ENCODE peak calls at places on chromosome 2, in five cellular contexts. Q is neuronal stem cell, W is keratinocyte, N is mammary epithelial cell, S is astrocyte. M is an unnamed sample. For H3K36me3, the result is how much of the 10 kb centered on the place peaks cover.

GRCh38 chr2:63698825-63699548 is 110.2 kb downstream of the MDH1 start:
- DNase-seq in W (peak), S (peak), N (peak), Q (peak), M (peak)

GRCh38 chr2:238380785-238381184 is 45.9 kb upstream of the ASB1 start:
- DNase-seq in N (peak), W (peak), S (peak), Q (no peak), M (peak)

GRCh38 chr2:165015052-165015642 is 59.8 kb upstream of the SLC38A11 start:
- DNase-seq in Q (peak), S (peak), N (peak), W (no peak), M (peak)

GRCh38 chr2:54106631-54107454 is 8.6 kb upstream of the ACYP2 start:
- DNase-seq in N (peak), W (no peak), Q (no peak), S (peak), M (peak)

GRCh38 chr2:134320930-134321329 is 67.1 kb downstream of the MGAT5 start:
- DNase-seq in W (no peak), Q (no peak), S (no peak), N (no peak), M (no peak)

GRCh38 chr2:12416600-12416999 is 300.1 kb upstream of the TRIB2 start:
- DNase-seq in N (no peak), Q (no peak), S (no peak), W (no peak), M (peak)

GRCh38 chr2:197259470-197259999 is 51.0 kb downstream of the ANKRD44 start:
- DNase-seq in Q (no peak), N (no peak), W (no peak), S (no peak), M (no peak)

GRCh38 chr2:12379143-12379542 is 337.6 kb upstream of the TRIB2 start:
- DNase-seq in Q (no peak), N (no peak), S (no peak), W (no peak), M (no peak)

GRCh38 chr2:26292646-26293045 is 47.9 kb downstream of the HADHB start:
- DNase-seq in N (peak), W (no peak), S (peak), Q (no peak), M (no peak)

GRCh38 chr2:150792780-150793300 is 305.4 kb upstream of the RND3 start:
- DNase-seq in S (no peak), Q (no peak), N (no peak), W (no peak), M (no peak)

GRCh38 chr2:41782306-41783158 is 265.3 kb upstream of the PKDCC start:
- DNase-seq in W (no peak), Q (peak), S (peak), N (peak), M (peak)

GRCh38 chr2:45267062-45267702 is 257.9 kb upstream of the SIX2 start:
- DNase-seq in S (no peak), N (no peak), W (no peak), Q (no peak), M (no peak)

GRCh38 chr2:79982445-79982844 is 322.1 kb downstream of the LRRTM1 start:
- DNase-seq in Q (no peak), W (no peak), S (no peak), N (no peak), M (no peak)

GRCh38 chr2:109517118-109517889 is 96.5 kb downstream of the SEPTIN10 start:
- DNase-seq in S (no peak), Q (no peak), N (no peak), W (no peak), M (no peak)

GRCh38 chr2:240626531-240627300 is 1.4 kb downstream of the GPR35 start:
- DNase-seq in N (no peak), Q (no peak), W (no peak), S (no peak), M (no peak)

DNA sequence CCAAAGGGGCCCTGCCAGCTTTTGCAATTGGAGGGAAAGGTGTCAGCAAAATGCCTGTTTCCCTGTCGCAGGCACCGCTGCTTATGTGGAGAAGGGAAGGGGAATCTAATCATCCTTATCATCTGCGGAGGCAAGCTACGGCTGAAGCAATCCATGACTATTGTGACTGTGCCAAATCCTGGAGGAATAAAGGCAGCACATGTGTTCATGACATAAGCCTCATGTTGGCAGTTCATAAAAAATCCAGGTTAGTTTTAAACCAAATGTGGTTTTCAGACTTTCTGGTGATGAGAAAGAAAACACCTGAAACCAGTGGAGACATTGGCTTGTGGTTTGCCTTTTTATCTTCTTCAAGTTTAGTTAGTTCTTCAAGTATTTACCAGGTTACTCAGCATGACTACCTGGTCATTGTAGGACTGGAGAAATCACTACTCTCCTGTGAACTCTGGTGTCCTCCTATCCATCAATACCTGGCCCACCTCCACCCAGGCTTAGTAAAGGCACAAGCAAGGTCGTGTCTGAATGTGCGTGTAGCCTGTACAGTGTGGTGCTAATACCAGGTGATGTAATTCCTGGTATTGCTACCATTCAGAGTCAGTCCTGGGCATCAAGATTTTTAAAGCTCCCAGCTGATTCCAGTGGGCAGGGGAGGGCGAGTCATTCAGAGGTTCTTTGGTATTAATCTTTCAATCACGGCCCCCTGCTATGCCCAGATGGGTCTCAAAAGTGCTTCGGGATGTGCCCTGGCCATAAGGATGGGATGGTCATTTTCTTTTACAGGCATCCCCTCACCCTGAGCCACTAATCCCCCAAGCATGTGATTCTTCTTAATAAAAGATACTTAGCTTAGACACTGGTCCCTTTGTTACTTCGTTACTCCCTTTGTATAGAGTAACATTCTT is 96.8 kb downstream of the TGFA start:
- DNase-seq in Q (no peak), W (no peak), S (no peak), N (peak), M (no peak)
- H3K36me3 ChIP-seq in Q (under half), W (half or more), S (under half), N (under half), M (under half)

DNA sequence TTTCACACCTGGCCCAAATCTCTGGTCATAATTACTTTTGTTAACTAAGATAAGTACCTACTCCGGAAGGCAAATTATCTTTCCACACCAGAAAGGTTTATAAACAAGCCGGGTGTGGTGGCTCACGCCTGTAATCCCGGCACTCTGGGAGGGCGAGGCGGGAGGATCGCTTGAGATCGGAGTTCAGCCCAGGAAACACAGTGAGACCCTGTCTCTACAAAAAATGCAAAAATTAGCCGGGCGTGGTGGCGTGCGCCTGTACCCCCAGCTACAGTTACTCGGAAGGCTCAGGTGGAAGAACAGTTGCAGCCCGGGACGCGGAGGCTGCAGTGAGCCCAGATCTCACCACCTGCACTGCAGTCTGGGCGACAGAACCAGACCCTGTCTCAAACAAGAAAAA is 2.1 kb downstream of the PUM2 start:
- DNase-seq in N (no peak), S (no peak), Q (no peak), W (no peak), M (no peak)
- H3K4me3 ChIP-seq in N (peak), S (peak), Q (peak), W (peak), M (peak)

GRCh38 chr2:88069117-88069516 is 1.5 kb downstream of the SMYD1 start:
- DNase-seq in S (no peak), Q (no peak), N (no peak), W (no peak), M (no peak)
- H3K9ac ChIP-seq in S (no peak), Q (no peak), N (no peak), W (no peak), M (no peak)

DNA sequence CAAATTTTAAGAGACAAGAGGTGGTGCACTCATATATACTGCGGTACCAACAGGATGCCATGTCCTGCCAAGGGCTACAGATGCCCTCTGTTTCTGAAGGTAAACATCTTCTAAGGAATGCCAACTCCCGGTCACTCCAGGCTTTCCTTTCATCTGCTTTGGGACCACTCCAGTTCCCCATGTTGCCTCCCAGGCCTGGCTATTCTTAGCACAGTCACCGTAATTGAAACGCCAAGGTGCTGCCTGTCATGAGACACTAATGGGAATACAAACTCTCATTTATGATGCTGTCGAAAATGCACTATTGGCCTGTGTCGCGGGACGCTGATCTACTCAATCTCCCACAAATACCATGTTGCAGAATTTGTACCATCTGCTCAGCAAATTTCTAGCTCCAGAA is 79.6 kb downstream of the KLF7 start:
- DNase-seq in W (no peak), S (no peak), N (no peak), Q (no peak), M (no peak)
- H3K36me3 ChIP-seq in W (half or more), S (half or more), N (under half), Q (under half), M (half or more)

DNA sequence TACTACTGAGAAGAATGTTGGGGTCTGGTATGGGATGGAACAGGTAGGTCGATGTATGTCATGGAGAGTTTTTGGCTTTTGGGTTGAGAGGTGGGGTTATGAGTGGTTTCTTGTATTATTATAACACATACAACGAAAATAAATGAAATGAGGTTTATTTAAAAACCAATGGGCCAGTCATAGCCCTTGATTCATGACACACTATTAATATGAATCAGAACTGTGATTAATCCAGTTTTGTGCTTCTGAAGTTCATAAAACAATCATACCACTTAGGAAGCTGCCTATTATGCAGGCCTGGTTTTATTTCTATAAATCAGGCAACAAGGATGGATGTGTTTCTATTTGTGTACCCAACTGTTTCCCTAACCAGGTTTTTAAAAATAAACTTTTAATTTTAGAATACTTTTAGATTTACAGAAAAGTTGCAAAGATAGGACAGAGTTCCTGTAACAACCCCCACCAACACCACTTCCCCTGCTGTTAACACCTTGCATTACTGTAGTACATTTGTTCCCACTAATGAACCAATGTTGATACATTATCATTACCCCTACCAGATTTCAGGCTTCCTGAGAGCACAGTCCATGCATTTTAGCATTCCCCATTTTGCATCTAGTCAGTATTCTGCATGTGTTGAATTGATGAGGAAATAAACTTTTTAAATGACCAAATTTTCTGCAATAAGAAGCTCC is 37.5 kb upstream of the NCOA1 start:
- DNase-seq in N (peak), Q (no peak), W (no peak), S (no peak), M (no peak)
- H3K4me3 ChIP-seq in N (no peak), Q (no peak), W (no peak), S (peak), M (peak)

DNA sequence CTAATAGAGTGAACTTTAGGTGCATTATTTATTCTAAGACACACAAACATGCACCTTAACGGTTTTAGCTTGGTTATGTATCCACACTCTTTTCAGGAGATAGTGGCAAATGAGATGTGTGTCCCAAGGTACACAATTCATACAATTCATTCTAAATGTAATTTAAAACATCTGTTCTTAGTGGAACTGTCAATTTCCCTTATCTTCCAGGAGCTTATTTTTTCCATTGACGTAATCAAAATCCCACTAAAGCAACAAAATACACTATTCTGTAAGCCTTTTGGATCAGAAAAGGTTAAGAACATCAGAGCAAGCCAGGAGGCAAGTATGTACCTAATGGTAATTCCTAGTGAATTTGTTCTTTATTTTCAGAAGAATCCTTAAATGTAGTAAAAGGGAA is 19.8 kb downstream of the EIF2AK3 start:
- DNase-seq in S (no peak), N (no peak), Q (no peak), W (no peak), M (no peak)
- H3K9ac ChIP-seq in S (no peak), N (no peak), Q (no peak), W (no peak), M (no peak)

GRCh38 chr2:84964406-84965191 is 6.4 kb upstream of the KCMF1 start:
- DNase-seq in N (no peak), S (no peak), W (no peak), Q (no peak), M (no peak)

GRCh38 chr2:84963692-84964405 is 7.1 kb upstream of the KCMF1 start:
- DNase-seq in W (no peak), Q (no peak), N (peak), S (peak), M (peak)

GRCh38 chr2:84965827-84966226 is 5.1 kb upstream of the KCMF1 start:
- DNase-seq in Q (no peak), W (no peak), N (no peak), S (no peak), M (no peak)

GRCh38 chr2:84963323-84963691 is 7.7 kb upstream of the KCMF1 start:
- DNase-seq in S (no peak), Q (no peak), W (no peak), N (no peak), M (no peak)

GRCh38 chr2:84965192-84965516 is 5.8 kb upstream of the KCMF1 start:
- DNase-seq in Q (no peak), W (no peak), S (no peak), N (no peak), M (no peak)
- H3K36me3 ChIP-seq in Q (under half), W (under half), S (under half), N (under half), M (under half)

GRCh38 chr2:201073071-201073470 is 1.3 kb downstream of the NDUFB3 start:
- DNase-seq in Q (no peak), N (no peak), W (no peak), S (no peak), M (no peak)

GRCh38 chr2:201074996-201075395 is 3.2 kb downstream of the NDUFB3 start:
- DNase-seq in N (no peak), S (no peak), W (no peak), Q (no peak), M (no peak)

GRCh38 chr2:201070966-201071304 is 536 bp downstream of the HYCC2 start:
- DNase-seq in Q (no peak), S (no peak), W (no peak), N (peak), M (peak)

GRCh38 chr2:201071305-201072200 is at the start of the genes HYCC2 and NDUFB3:
- DNase-seq in W (peak), Q (peak), S (peak), N (peak), M (peak)

DNA sequence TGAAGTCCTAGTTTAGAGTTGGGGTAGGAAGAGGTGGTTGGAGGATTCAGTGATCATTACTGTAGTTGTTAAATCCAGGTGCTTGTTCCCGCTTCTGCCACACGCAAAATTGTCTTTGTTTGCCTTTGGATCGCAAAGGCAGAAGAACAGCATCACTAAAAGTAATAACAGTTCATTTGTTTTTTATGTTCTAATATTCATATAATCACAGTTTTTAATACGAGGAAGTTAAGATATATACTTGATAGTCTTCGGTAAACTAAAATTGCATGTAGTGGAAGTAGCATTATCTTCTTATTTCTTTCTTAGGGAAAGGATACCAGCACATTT is 365 bp downstream of the NDUFB3 start:
- DNase-seq in Q (no peak), W (no peak), N (no peak), S (no peak), M (no peak)
- H3K4me3 ChIP-seq in Q (peak), W (peak), N (peak), S (peak), M (peak)